ENCODE peak calls at places on chromosomes 5 and 9, in seven cellular contexts. K, W, P, C, I, Z and N are unnamed samples.

GRCh38 chr5:82894754-82895153 is 182.4 kb downstream of the TMEM167A start:
- DNase-seq in C (no peak), W (no peak), P (no peak), I (no peak), K (no peak), Z (peak), N (no peak)

GRCh38 chr9:131776473-131776872 is 36.6 kb upstream of the RAPGEF1 start:
- DNase-seq in W (peak), P (no peak), C (peak), Z (peak), I (no peak), K (no peak), N (no peak)

GRCh38 chr5:151093476-151093889 is 12.6 kb upstream of the TNIP1 start:
- DNase-seq in P (no peak), K (no peak), C (peak), W (peak), Z (peak), I (no peak), N (no peak)

GRCh38 chr9:117720555-117720954 is 16.4 kb downstream of the TLR4 start:
- DNase-seq in C (no peak), K (no peak), Z (no peak), W (no peak), I (no peak), P (no peak), N (no peak)

GRCh38 chr9:89969156-89969566 is 364.3 kb downstream of the GADD45G start:
- DNase-seq in W (no peak), K (no peak), C (no peak), P (no peak), Z (peak), I (no peak), N (peak)

GRCh38 chr9:91572044-91572443 is 148.4 kb upstream of the NFIL3 start:
- DNase-seq in W (no peak), C (no peak), Z (peak), I (no peak), P (no peak), K (no peak), N (no peak)

GRCh38 chr5:170886210-170886894 is 24.5 kb downstream of the RANBP17 start:
- DNase-seq in W (no peak), C (no peak), Z (no peak), P (no peak), I (no peak), K (no peak), N (no peak)

GRCh38 chr5:149299451-149300054 is 27.9 kb downstream of the AFAP1L1 start:
- DNase-seq in W (no peak), C (no peak), Z (no peak), P (no peak), K (no peak), I (no peak), N (no peak)

GRCh38 chr9:128414461-128414860 is 6.2 kb upstream of the CERCAM start:
- DNase-seq in I (no peak), Z (no peak), K (no peak), C (no peak), P (no peak), W (peak), N (no peak)

GRCh38 chr9:95953986-95954385 is 78.5 kb downstream of the ERCC6L2 start:
- DNase-seq in W (no peak), Z (no peak), K (no peak), I (no peak), C (no peak), P (no peak), N (no peak)

GRCh38 chr9:17810728-17811634 is 232.1 kb downstream of the SH3GL2 start:
- DNase-seq in C (peak), K (no peak), Z (peak), P (no peak), W (peak), I (peak), N (peak)

GRCh38 chr9:79155308-79155707 is 416.5 kb upstream of the TLE4 start:
- DNase-seq in C (no peak), I (no peak), Z (no peak), P (no peak), W (no peak), K (no peak), N (no peak)

GRCh38 chr5:76787237-76787636 is 31.6 kb upstream of the F2RL1 start:
- DNase-seq in I (no peak), K (no peak), Z (peak), C (peak), W (no peak), P (no peak), N (no peak)

GRCh38 chr5:147203208-147203607 is 31.6 kb upstream of the STK32A start:
- DNase-seq in I (no peak), Z (no peak), K (no peak), C (no peak), W (no peak), P (no peak), N (no peak)

GRCh38 chr5:1709186-1709803 is 90.3 kb downstream of the MRPL36 start:
- DNase-seq in C (no peak), K (no peak), I (no peak), Z (no peak), W (no peak), P (no peak), N (no peak)

GRCh38 chr5:27318701-27319100 is 280.3 kb upstream of the CDH9 start:
- DNase-seq in C (no peak), W (no peak), I (no peak), K (no peak), Z (peak), P (no peak), N (no peak)

GRCh38 chr9:70475211-70475610 is 60.8 kb upstream of the KLF9 start:
- DNase-seq in C (no peak), P (no peak), Z (no peak), W (no peak), K (no peak), I (no peak), N (no peak)

GRCh38 chr5:64506567-64507321 is 929 bp downstream of the RGS7BP start:
- DNase-seq in P (peak), I (peak), Z (no peak), C (no peak), K (no peak), W (no peak), N (no peak)

GRCh38 chr5:129271309-129271708 is 176.8 kb downstream of the ISOC1 start:
- DNase-seq in C (no peak), K (no peak), P (no peak), W (peak), I (no peak), Z (no peak), N (no peak)

GRCh38 chr5:176797456-176798093 is 12.8 kb upstream of the UNC5A start:
- DNase-seq in K (no peak), P (no peak), C (no peak), W (no peak), I (no peak), Z (no peak), N (no peak)

GRCh38 chr5:135379052-135379654 is 19.9 kb downstream of the MACROH2A1 start:
- DNase-seq in I (no peak), C (no peak), K (no peak), P (no peak), W (no peak), Z (peak), N (no peak)

GRCh38 chr9:72292184-72292787 is 72.7 kb downstream of the ZFAND5 start:
- DNase-seq in Z (peak), W (peak), K (no peak), I (peak), C (peak), P (no peak), N (peak)

GRCh38 chr5:14242447-14242846 is 99.3 kb downstream of the TRIO start:
- DNase-seq in W (no peak), K (no peak), Z (no peak), P (no peak), I (no peak), C (no peak), N (no peak)

GRCh38 chr5:14745753-14746152 is 81.2 kb downstream of the OTULIN start:
- DNase-seq in W (no peak), P (no peak), K (no peak), Z (no peak), I (no peak), C (no peak), N (no peak)

GRCh38 chr5:127313847-127314473 is 23.4 kb downstream of the MEGF10 start:
- DNase-seq in W (peak), P (peak), I (no peak), C (peak), Z (peak), K (peak), N (peak)

GRCh38 chr5:27434335-27434734 is 395.9 kb upstream of the CDH9 start:
- DNase-seq in C (no peak), Z (no peak), P (no peak), W (no peak), I (no peak), K (no peak), N (no peak)

GRCh38 chr9:35738924-35739323 is 6.5 kb downstream of the CREB3 start:
- DNase-seq in C (no peak), Z (no peak), W (no peak), P (no peak), K (no peak), I (no peak), N (no peak)

GRCh38 chr5:33363537-33363936 is 77.2 kb upstream of the TARS1 start:
- DNase-seq in Z (no peak), K (no peak), I (no peak), C (no peak), W (no peak), P (no peak), N (no peak)

GRCh38 chr5:129053438-129053837 is 41.1 kb upstream of the ISOC1 start:
- DNase-seq in Z (no peak), C (no peak), I (no peak), K (no peak), W (no peak), P (no peak), N (no peak)